ENCODE peak calls at places on chromosomes 5 and 9, in five cellular contexts. Y is fibroblast of pulmonary artery, L is endodermal cell, E is H9, J is NB4. S is an unnamed sample.

GRCh38 chr9:12722131-12722530 is 28.9 kb downstream of the TYRP1 start:
- DNase-seq in J (no peak), Y (no peak), E (no peak), L (no peak), S (no peak)

GRCh38 chr5:80408976-80409926 is 1.4 kb downstream of the ZFYVE16 start:
- DNase-seq in L (no peak), E (no peak), J (no peak), Y (peak), S (no peak)

GRCh38 chr5:132674671-132675506 is 1.1 kb downstream of the IL4 start:
- DNase-seq in Y (peak), E (no peak), J (no peak), L (peak), S (no peak)

GRCh38 chr5:106172681-106173532 is 1497.8 kb downstream of the EFNA5 start:
- DNase-seq in L (no peak), J (no peak), Y (peak), E (no peak), S (no peak)

GRCh38 chr9:99140685-99141314 is 35.9 kb downstream of the TGFBR1 start:
- DNase-seq in Y (peak), J (peak), E (peak), L (peak), S (peak)

GRCh38 chr9:132333556-132333955 is 21.2 kb downstream of the SETX start:
- DNase-seq in E (no peak), L (no peak), J (no peak), Y (no peak), S (no peak)

GRCh38 chr5:94268226-94268625 is 350.2 kb downstream of the KIAA0825 start:
- DNase-seq in L (no peak), Y (no peak), J (peak), E (no peak), S (no peak)

GRCh38 chr5:120869831-120870230 is 405.7 kb downstream of the PRR16 start:
- DNase-seq in J (no peak), E (no peak), Y (no peak), L (no peak), S (no peak)

GRCh38 chr9:129394011-129394919 is 216.2 kb upstream of the IER5L start:
- DNase-seq in J (no peak), Y (no peak), L (no peak), E (no peak), S (no peak)

GRCh38 chr5:176481659-176482213 is 33.6 kb downstream of the FAF2 start:
- DNase-seq in J (no peak), E (no peak), Y (no peak), L (no peak), S (no peak)

GRCh38 chr5:176489077-176489476 is 40.9 kb downstream of the FAF2 start:
- DNase-seq in Y (no peak), L (no peak), E (no peak), J (no peak), S (no peak)

GRCh38 chr5:176490291-176490690 is 42.1 kb downstream of the FAF2 start:
- DNase-seq in Y (no peak), J (no peak), L (no peak), E (no peak), S (no peak)

GRCh38 chr5:176491056-176491646 is 43.0 kb downstream of the FAF2 start:
- DNase-seq in J (no peak), E (no peak), L (no peak), Y (no peak), S (no peak)

GRCh38 chr5:176486189-176486757 is 38.1 kb downstream of the FAF2 start:
- DNase-seq in L (no peak), E (no peak), J (no peak), Y (no peak), S (no peak)
- TF ChIP-seq CTCF in L (peak), E (no peak), J (no peak), Y (no peak), S (no peak)

GRCh38 chr9:7533376-7534090 is 266.0 kb downstream of the DMAC1 start:
- DNase-seq in J (no peak), L (no peak), E (no peak), Y (no peak), S (no peak)

GRCh38 chr9:7534211-7534935 is 265.2 kb downstream of the DMAC1 start:
- DNase-seq in J (no peak), E (no peak), L (no peak), Y (peak), S (no peak)

GRCh38 chr9:7536310-7536939 is 263.2 kb downstream of the DMAC1 start:
- DNase-seq in J (peak), E (peak), L (peak), Y (peak), S (peak)
- TF ChIP-seq CTCF in J (peak), E (peak), L (peak), Y (peak), S (peak)

DNA sequence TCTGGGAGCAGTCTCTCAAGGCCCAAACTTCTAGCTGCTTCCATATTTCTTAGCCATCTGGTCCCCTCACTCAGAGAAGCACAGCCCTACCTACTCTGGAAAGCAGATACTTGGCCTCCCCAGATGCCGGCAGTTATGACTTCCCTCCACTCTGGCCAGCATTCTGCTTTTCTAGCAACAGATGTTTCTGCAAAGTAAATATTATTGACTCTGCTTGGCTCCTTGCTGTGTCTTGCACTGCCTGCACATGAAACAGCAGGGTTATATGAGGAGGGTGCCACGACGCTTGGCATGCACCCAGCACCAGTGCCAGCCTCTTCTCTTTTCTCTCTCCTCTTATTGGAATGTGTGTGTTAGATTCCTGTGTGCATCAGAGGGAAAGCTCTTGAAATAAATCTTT is 99.7 kb downstream of the ARHGAP26 start:
- DNase-seq in J (no peak), L (no peak), Y (no peak), E (no peak), S (no peak)
- TF ChIP-seq CTCF in J (no peak), L (no peak), Y (no peak), E (no peak), S (no peak)

GRCh38 chr5:26807231-26808199 is 230.9 kb downstream of the CDH9 start:
- DNase-seq in L (peak), E (peak), J (no peak), Y (no peak), S (no peak)
- TF ChIP-seq CTCF in L (peak), E (peak), J (no peak), Y (no peak), S (no peak)

DNA sequence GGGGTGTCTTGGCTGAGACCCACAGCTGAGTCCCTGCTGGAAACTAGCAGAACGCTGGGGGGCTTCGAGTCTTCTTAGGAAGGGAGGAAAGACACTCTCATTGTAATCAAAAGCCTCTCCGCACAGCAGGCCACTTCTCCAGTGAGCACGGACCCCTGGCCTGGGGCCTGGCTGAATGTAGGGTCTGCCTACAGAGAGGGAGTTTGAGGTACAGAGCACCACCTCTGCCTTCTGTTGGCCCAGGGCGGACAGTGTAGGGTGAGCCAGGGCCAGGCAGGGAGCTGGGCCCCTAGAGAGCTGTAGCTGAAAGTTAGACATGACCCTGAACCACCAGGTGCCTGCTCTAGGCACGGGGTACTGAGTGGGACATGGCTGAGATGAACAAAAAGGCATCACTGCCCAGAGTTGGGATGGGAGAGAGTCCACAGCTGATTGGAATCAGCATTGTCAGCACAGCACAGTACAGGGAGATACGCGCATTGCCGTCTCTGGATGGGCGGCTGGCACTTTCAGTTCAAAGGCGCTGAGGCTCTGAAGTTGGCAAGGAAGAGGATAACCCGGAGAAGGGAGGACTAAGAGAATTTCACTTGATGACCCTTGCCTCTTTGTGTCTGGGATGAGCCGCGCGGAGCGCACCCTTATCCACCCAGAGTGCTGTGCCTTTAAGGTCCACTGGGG is 363 bp upstream of the SLC25A48 start:
- DNase-seq in E (no peak), Y (peak), J (no peak), L (no peak), S (no peak)
- TF ChIP-seq CTCF in E (peak), Y (peak), J (peak), L (no peak), S (no peak)

GRCh38 chr5:53323943-53324642 is 156.3 kb upstream of the FST start:
- DNase-seq in Y (no peak), L (no peak), J (no peak), E (no peak), S (no peak)

GRCh38 chr5:53330491-53330890 is 149.9 kb upstream of the FST start:
- DNase-seq in J (no peak), E (no peak), Y (no peak), L (no peak), S (no peak)

GRCh38 chr5:53326420-53327153 is 153.8 kb upstream of the FST start:
- DNase-seq in Y (peak), L (no peak), E (no peak), J (no peak), S (no peak)

GRCh38 chr5:53331463-53331862 is 149.0 kb upstream of the FST start:
- DNase-seq in J (no peak), Y (peak), E (no peak), L (no peak), S (no peak)

GRCh38 chr5:53327811-53328331 is 152.6 kb upstream of the FST start:
- DNase-seq in Y (peak), L (no peak), J (no peak), E (no peak), S (no peak)
- TF ChIP-seq CTCF in Y (no peak), L (no peak), J (no peak), E (no peak), S (no peak)

GRCh38 chr5:173840111-173840983 is 47.8 kb upstream of the CPEB4 start:
- DNase-seq in L (no peak), J (no peak), Y (no peak), E (no peak), S (no peak)

GRCh38 chr5:173847102-173847501 is 41.0 kb upstream of the CPEB4 start:
- DNase-seq in E (no peak), J (no peak), L (no peak), Y (no peak), S (no peak)

GRCh38 chr5:173839117-173839713 is 48.9 kb upstream of the CPEB4 start:
- DNase-seq in Y (no peak), L (peak), J (no peak), E (no peak), S (no peak)

GRCh38 chr5:173845321-173845720 is 42.8 kb upstream of the CPEB4 start:
- DNase-seq in L (no peak), E (no peak), Y (no peak), J (no peak), S (no peak)

GRCh38 chr5:173843800-173844199 is 44.3 kb upstream of the CPEB4 start:
- DNase-seq in J (no peak), E (no peak), L (no peak), Y (no peak), S (no peak)
- TF ChIP-seq CTCF in J (no peak), E (no peak), L (no peak), Y (no peak), S (no peak)

GRCh38 chr5:82605441-82605973 is 327.4 kb upstream of the RPS23 start:
- DNase-seq in Y (no peak), L (no peak), E (no peak), J (no peak), S (no peak)
- TF ChIP-seq CTCF in Y (no peak), L (no peak), E (no peak), J (no peak), S (no peak)

GRCh38 chr5:77213601-77214000 is 3.1 kb downstream of the PDE8B start:
- DNase-seq in J (no peak), E (no peak), L (no peak), Y (no peak), S (no peak)

GRCh38 chr5:77222722-77223121 is 12.2 kb downstream of the PDE8B start:
- DNase-seq in E (no peak), L (no peak), Y (no peak), J (no peak), S (no peak)

GRCh38 chr5:77214151-77214550 is 3.7 kb downstream of the PDE8B start:
- DNase-seq in Y (no peak), J (no peak), E (no peak), L (no peak), S (no peak)

GRCh38 chr5:77223653-77224052 is 13.2 kb downstream of the PDE8B start:
- DNase-seq in Y (no peak), E (no peak), L (no peak), J (no peak), S (no peak)

GRCh38 chr5:77218263-77218662 is 7.8 kb downstream of the PDE8B start:
- DNase-seq in J (no peak), Y (no peak), L (no peak), E (no peak), S (no peak)
- TF ChIP-seq CTCF in J (peak), Y (peak), L (peak), E (peak), S (no peak)

DNA sequence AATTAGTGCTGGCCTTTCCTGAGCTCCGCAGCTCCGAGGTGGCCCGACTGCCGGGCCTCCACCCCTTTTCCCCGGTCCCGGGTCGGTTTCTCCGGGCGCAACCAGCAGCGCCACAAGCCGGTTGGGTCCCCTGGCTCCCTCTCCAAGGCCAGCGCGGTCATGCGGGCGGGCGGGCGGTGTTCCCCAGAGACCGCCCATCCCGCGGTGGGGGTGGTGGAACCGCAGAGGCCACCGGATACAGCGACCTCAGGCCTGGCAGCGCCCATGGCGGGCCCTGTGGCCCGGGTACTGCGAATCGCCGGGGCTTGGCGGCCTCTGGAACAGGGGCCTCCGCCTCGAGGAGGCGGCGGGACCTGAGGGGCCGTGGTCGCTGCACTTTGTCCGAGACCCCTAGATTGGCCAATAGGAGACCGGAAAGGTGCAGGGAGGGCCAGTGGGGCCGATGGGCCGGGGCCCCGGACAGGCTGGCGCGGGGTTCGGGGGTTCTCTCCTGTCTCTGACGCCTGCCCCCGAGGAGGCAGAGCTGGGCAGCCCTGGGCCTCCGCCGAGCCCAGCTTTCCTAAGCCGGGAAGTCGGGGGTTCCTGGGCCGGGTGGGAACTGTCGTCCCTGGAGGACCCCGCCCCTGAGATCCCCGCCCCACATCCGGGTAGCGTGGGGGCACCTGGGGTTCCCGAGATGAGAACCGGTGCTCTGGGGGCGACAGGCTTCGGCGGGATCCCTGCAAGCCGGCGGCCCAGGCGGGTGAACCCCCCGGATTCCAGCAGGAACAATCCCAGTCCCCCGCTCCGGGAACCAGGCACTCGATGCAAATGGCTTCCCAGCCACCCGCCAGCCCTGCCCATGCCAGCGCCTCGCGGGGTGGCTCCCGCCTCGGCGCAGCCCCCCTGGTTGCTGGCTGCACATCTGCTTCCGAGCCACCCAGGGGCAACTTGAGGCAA is 293.9 kb downstream of the ZSWIM6 start:
- DNase-seq in J (peak), L (peak), Y (peak), E (peak), S (peak)
- TF ChIP-seq CTCF in J (no peak), L (no peak), Y (no peak), E (no peak), S (no peak)